ENCODE peak calls at places on chromosomes 5 and 9, in eight cellular contexts. U is hypothalamus; M is activated CD4-positive, CD25-positive, alpha-beta regulatory T cell; O is NK-92 treated with Interleukin-12 subunit alpha and Interleukin-12 subunit beta, amount 100 ng/mL, for 24 hours; E is activated CD8-positive, alpha-beta memory T cell treated with anti-CD3 and anti-CD28 coated beads for 24 hours; Y is cardiac muscle cell; H is CD4-positive, alpha-beta memory T cell; D is activated CD4-positive, alpha-beta T cell treated with anti-CD3 and anti-CD28 coated beads for 4 hours. S is an unnamed sample.
A peak's percentile ranks its signal among the peaks of the same experiment; 100 is the strongest.

GRCh38 chr5:82735160-82735789 is 341.9 kb downstream of the TMEM167A start:
- DNase-seq in U (no peak), M (no peak), O (no peak), E (no peak), Y (peak; percentile 84), H (no peak), D (no peak), S (peak; percentile 40)

GRCh38 chr5:116947691-116948528 is 373.3 kb upstream of the SEMA6A start:
- DNase-seq in U (no peak), M (peak; percentile 4), O (peak; percentile 43), E (peak; percentile 73), Y (peak; percentile 71), H (peak; percentile 29), D (peak; percentile 8), S (peak; percentile 45)

GRCh38 chr5:79697222-79698164 is 7.9 kb downstream of the CMYA5 start:
- DNase-seq in U (no peak), M (no peak), O (no peak), E (no peak), Y (peak; percentile 92), H (no peak), D (no peak), S (peak; percentile 68)

GRCh38 chr9:37966443-37967271 is 62.7 kb upstream of the SLC25A51 start:
- DNase-seq in U (no peak), M (no peak), O (no peak), E (no peak), Y (no peak), H (no peak), D (no peak), S (no peak)

GRCh38 chr5:6732634-6733410 is 19.6 kb downstream of the TENT4A start:
- DNase-seq in U (no peak), M (no peak), O (no peak), E (no peak), Y (peak; percentile 79), H (no peak), D (no peak), S (no peak)

GRCh38 chr9:8134629-8135028 is 335.1 kb upstream of the DMAC1 start:
- DNase-seq in U (no peak), M (no peak), O (no peak), E (no peak), Y (no peak), H (no peak), D (no peak), S (no peak)

GRCh38 chr9:97474373-97474925 is 27.0 kb upstream of the TMOD1 start:
- DNase-seq in U (no peak), M (no peak), O (no peak), E (no peak), Y (no peak), H (no peak), D (no peak), S (no peak)

GRCh38 chr5:87400305-87400899 is 12.3 kb downstream of the CCNH start:
- DNase-seq in U (no peak), M (no peak), O (no peak), E (no peak), Y (peak; percentile 64), H (peak; percentile 55), D (no peak), S (peak; percentile 55)

GRCh38 chr5:165143727-165144210 is 1638.3 kb downstream of the MAT2B start:
- DNase-seq in U (no peak), M (no peak), O (no peak), E (no peak), Y (no peak), H (no peak), D (no peak), S (peak; percentile 92)

GRCh38 chr9:33202552-33203300 is 35.6 kb upstream of the B4GALT1 start:
- DNase-seq in U (no peak), M (no peak), O (no peak), E (no peak), Y (peak; percentile 95), H (peak; percentile 27), D (peak; percentile 12), S (no peak)

GRCh38 chr9:128421474-128422010 is 885 bp downstream of the CERCAM start:
- DNase-seq in U (no peak), M (no peak), O (no peak), E (no peak), Y (peak; percentile 34), H (no peak), D (no peak), S (peak; percentile 32)

GRCh38 chr5:80216753-80217596 is 38.9 kb downstream of the SERINC5 start:
- DNase-seq in U (peak; percentile 37), M (no peak), O (no peak), E (peak; percentile 70), Y (no peak), H (no peak), D (no peak), S (peak; percentile 19)

GRCh38 chr9:81776390-81776789 is 87.0 kb upstream of the TLE1 start:
- DNase-seq in U (no peak), M (no peak), O (no peak), E (no peak), Y (no peak), H (no peak), D (no peak), S (no peak)

GRCh38 chr5:115579216-115579615 is 23.1 kb downstream of the TICAM2 start:
- DNase-seq in U (no peak), M (no peak), O (no peak), E (no peak), Y (no peak), H (no peak), D (no peak), S (no peak)

GRCh38 chr5:141915881-141916336 is 7.8 kb upstream of the DELE1 start:
- DNase-seq in U (no peak), M (no peak), O (no peak), E (peak; percentile 38), Y (no peak), H (no peak), D (no peak), S (no peak)

GRCh38 chr5:137292461-137293025 is 206.6 kb downstream of the SPOCK1 start:
- DNase-seq in U (no peak), M (no peak), O (no peak), E (no peak), Y (no peak), H (no peak), D (no peak), S (no peak)

GRCh38 chr9:79428422-79428821 is 143.3 kb upstream of the TLE4 start:
- DNase-seq in U (no peak), M (no peak), O (no peak), E (no peak), Y (no peak), H (no peak), D (no peak), S (no peak)

GRCh38 chr9:114450833-114451706 is 54.2 kb downstream of the WHRN start:
- DNase-seq in U (no peak), M (no peak), O (no peak), E (no peak), Y (no peak), H (no peak), D (no peak), S (no peak)

GRCh38 chr5:61347088-61347487 is 15.0 kb downstream of the ZSWIM6 start:
- DNase-seq in U (no peak), M (no peak), O (no peak), E (no peak), Y (no peak), H (no peak), D (no peak), S (no peak)

GRCh38 chr9:72557549-72557948 is 36.1 kb downstream of the TMC1 start:
- DNase-seq in U (no peak), M (no peak), O (no peak), E (peak; percentile 59), Y (peak; percentile 78), H (no peak), D (peak; percentile 66), S (peak; percentile 80)

GRCh38 chr5:64789457-64789856 is 20.7 kb downstream of the CWC27 start:
- DNase-seq in U (no peak), M (no peak), O (no peak), E (no peak), Y (peak; percentile 70), H (no peak), D (no peak), S (no peak)

GRCh38 chr5:74638776-74639537 is 1.6 kb downstream of the ENC1 start:
- DNase-seq in U (no peak), M (no peak), O (no peak), E (no peak), Y (peak; percentile 50), H (no peak), D (no peak), S (no peak)

GRCh38 chr5:79560774-79561524 is 47.0 kb upstream of the HOMER1 start:
- DNase-seq in U (no peak), M (no peak), O (peak; percentile 23), E (no peak), Y (peak; percentile 11), H (no peak), D (no peak), S (peak; percentile 85)

GRCh38 chr5:143495823-143496275 is 92.4 kb upstream of the NR3C1 start:
- DNase-seq in U (no peak), M (no peak), O (no peak), E (no peak), Y (peak; percentile 85), H (no peak), D (no peak), S (peak; percentile 64)

GRCh38 chr9:105204416-105204815 is 40.0 kb upstream of the SLC44A1 start:
- DNase-seq in U (no peak), M (no peak), O (no peak), E (no peak), Y (peak; percentile 22), H (no peak), D (no peak), S (no peak)

S was measured in OCI-M1.